ENCODE peak calls at places on chromosomes 3 and 15, in six cellular contexts. One of them, this sample, is unnamed.

GRCh38 chr15:31393441-31394091 is 66.9 kb downstream of the KLF13 start:
- DNase-seq in occipital lobe: no peak
- DNase-seq in NT2/D1: no peak
- DNase-seq in kidney tubule cell: no peak
- DNase-seq in brain microvascular endothelial cell: no peak
- DNase-seq in hypothalamus: no peak
- DNase-seq in this sample: no peak

GRCh38 chr15:73927476-73928240 is 1.4 kb downstream of the LOXL1 start:
- DNase-seq in kidney tubule cell: peak
- DNase-seq in hypothalamus: no peak
- DNase-seq in brain microvascular endothelial cell: peak
- DNase-seq in occipital lobe: no peak
- DNase-seq in NT2/D1: no peak
- DNase-seq in this sample: no peak

GRCh38 chr15:100210338-100210737 is 131.4 kb downstream of the ADAMTS17 start:
- DNase-seq in hypothalamus: no peak
- DNase-seq in brain microvascular endothelial cell: no peak
- DNase-seq in kidney tubule cell: no peak
- DNase-seq in occipital lobe: no peak
- DNase-seq in NT2/D1: no peak
- DNase-seq in this sample: no peak

GRCh38 chr3:139319428-139320402 is 24.1 kb upstream of the MRPS22 start:
- DNase-seq in kidney tubule cell: no peak
- DNase-seq in hypothalamus: no peak
- DNase-seq in NT2/D1: peak
- DNase-seq in brain microvascular endothelial cell: no peak
- DNase-seq in occipital lobe: no peak
- DNase-seq in this sample: no peak

GRCh38 chr15:36907295-36907694 is 193.1 kb downstream of the MEIS2 start:
- DNase-seq in NT2/D1: peak
- DNase-seq in occipital lobe: no peak
- DNase-seq in kidney tubule cell: no peak
- DNase-seq in brain microvascular endothelial cell: no peak
- DNase-seq in hypothalamus: no peak
- DNase-seq in this sample: no peak

GRCh38 chr3:105527949-105528348 is 161.2 kb downstream of the ALCAM start:
- DNase-seq in hypothalamus: no peak
- DNase-seq in brain microvascular endothelial cell: no peak
- DNase-seq in NT2/D1: no peak
- DNase-seq in kidney tubule cell: peak
- DNase-seq in occipital lobe: no peak
- DNase-seq in this sample: peak

GRCh38 chr3:138348950-138349739 is 766 bp downstream of the MRAS start:
- DNase-seq in NT2/D1: no peak
- DNase-seq in occipital lobe: no peak
- DNase-seq in hypothalamus: no peak
- DNase-seq in brain microvascular endothelial cell: no peak
- DNase-seq in kidney tubule cell: peak
- DNase-seq in this sample: peak

GRCh38 chr3:126085276-126085675 is 1.4 kb upstream of the SLC41A3 start:
- DNase-seq in hypothalamus: no peak
- DNase-seq in NT2/D1: no peak
- DNase-seq in brain microvascular endothelial cell: no peak
- DNase-seq in kidney tubule cell: no peak
- DNase-seq in occipital lobe: no peak
- DNase-seq in this sample: no peak

GRCh38 chr15:75455424-75455981 is 4.0 kb upstream of the SIN3A start:
- DNase-seq in brain microvascular endothelial cell: peak
- DNase-seq in hypothalamus: peak
- DNase-seq in kidney tubule cell: peak
- DNase-seq in occipital lobe: peak
- DNase-seq in NT2/D1: no peak
- DNase-seq in this sample: peak

GRCh38 chr3:127226451-127226850 is 33.5 kb downstream of the PRR23E start:
- DNase-seq in hypothalamus: no peak
- DNase-seq in kidney tubule cell: peak
- DNase-seq in occipital lobe: no peak
- DNase-seq in brain microvascular endothelial cell: no peak
- DNase-seq in NT2/D1: no peak
- DNase-seq in this sample: no peak

GRCh38 chr3:9500108-9501050 is 53.2 kb downstream of the LHFPL4 start:
- DNase-seq in NT2/D1: peak
- DNase-seq in hypothalamus: no peak
- DNase-seq in occipital lobe: no peak
- DNase-seq in brain microvascular endothelial cell: peak
- DNase-seq in kidney tubule cell: peak
- DNase-seq in this sample: peak

GRCh38 chr3:79040091-79040490 is 727.7 kb downstream of the ROBO1 start:
- DNase-seq in hypothalamus: no peak
- DNase-seq in kidney tubule cell: no peak
- DNase-seq in NT2/D1: no peak
- DNase-seq in brain microvascular endothelial cell: no peak
- DNase-seq in occipital lobe: no peak
- DNase-seq in this sample: no peak

GRCh38 chr3:10927551-10927950 is 65.0 kb upstream of the SLC6A1 start:
- DNase-seq in occipital lobe: no peak
- DNase-seq in NT2/D1: no peak
- DNase-seq in kidney tubule cell: no peak
- DNase-seq in hypothalamus: no peak
- DNase-seq in brain microvascular endothelial cell: no peak
- DNase-seq in this sample: no peak

GRCh38 chr3:100023150-100023549 is 91.2 kb downstream of the FILIP1L start:
- DNase-seq in kidney tubule cell: peak
- DNase-seq in NT2/D1: no peak
- DNase-seq in occipital lobe: no peak
- DNase-seq in brain microvascular endothelial cell: no peak
- DNase-seq in hypothalamus: no peak
- DNase-seq in this sample: no peak

GRCh38 chr3:142613491-142613890 is 17.3 kb downstream of the PLS1 start:
- DNase-seq in NT2/D1: no peak
- DNase-seq in kidney tubule cell: peak
- DNase-seq in occipital lobe: no peak
- DNase-seq in hypothalamus: no peak
- DNase-seq in brain microvascular endothelial cell: no peak
- DNase-seq in this sample: no peak

GRCh38 chr3:133576169-133576568 is 2.7 kb downstream of the CDV3 start:
- DNase-seq in kidney tubule cell: no peak
- DNase-seq in brain microvascular endothelial cell: no peak
- DNase-seq in occipital lobe: no peak
- DNase-seq in NT2/D1: no peak
- DNase-seq in hypothalamus: no peak
- DNase-seq in this sample: no peak

GRCh38 chr15:69298697-69299441 is at the start of gene PAQR5:
- DNase-seq in brain microvascular endothelial cell: no peak
- DNase-seq in hypothalamus: no peak
- DNase-seq in NT2/D1: no peak
- DNase-seq in kidney tubule cell: peak
- DNase-seq in occipital lobe: no peak
- DNase-seq in this sample: peak

GRCh38 chr15:61057376-61057775 is 171.7 kb downstream of the RORA start:
- DNase-seq in brain microvascular endothelial cell: no peak
- DNase-seq in occipital lobe: no peak
- DNase-seq in NT2/D1: no peak
- DNase-seq in hypothalamus: no peak
- DNase-seq in kidney tubule cell: no peak
- DNase-seq in this sample: no peak

GRCh38 chr15:22963546-22964125 is 16.5 kb downstream of the CYFIP1 start:
- DNase-seq in occipital lobe: no peak
- DNase-seq in kidney tubule cell: no peak
- DNase-seq in NT2/D1: no peak
- DNase-seq in hypothalamus: no peak
- DNase-seq in brain microvascular endothelial cell: no peak
- DNase-seq in this sample: no peak

GRCh38 chr3:194572944-194573491 is 60.2 kb downstream of the TMEM44 start:
- DNase-seq in kidney tubule cell: peak
- DNase-seq in NT2/D1: no peak
- DNase-seq in hypothalamus: no peak
- DNase-seq in brain microvascular endothelial cell: no peak
- DNase-seq in occipital lobe: no peak
- DNase-seq in this sample: no peak

This sample was measured in cerebellum.